ENCODE peak calls at places on chromosomes 7 and 10, in six cellular contexts. One of them, this sample, is unnamed.

GRCh38 chr10:70599791-70600190 is 2.8 kb downstream of the PRF1 start:
- DNase-seq in heart left ventricle: no peak
- DNase-seq in IMR-90: no peak
- DNase-seq in spleen: peak
- DNase-seq in A549: no peak
- DNase-seq in esophagus squamous epithelium: no peak
- DNase-seq in this sample: no peak

GRCh38 chr7:44076101-44076895 is 6.0 kb downstream of the POLM start:
- DNase-seq in heart left ventricle: no peak
- DNase-seq in spleen: peak
- DNase-seq in IMR-90: no peak
- DNase-seq in esophagus squamous epithelium: no peak
- DNase-seq in A549: no peak
- DNase-seq in this sample: no peak

GRCh38 chr10:43606323-43607198 is at the start of gene ZNF485:
- DNase-seq in A549: peak
- DNase-seq in spleen: peak
- DNase-seq in heart left ventricle: peak
- DNase-seq in IMR-90: peak
- DNase-seq in esophagus squamous epithelium: peak
- DNase-seq in this sample: peak

GRCh38 chr10:102759497-102760210 is 15.9 kb downstream of the WBP1L start:
- DNase-seq in spleen: no peak
- DNase-seq in IMR-90: no peak
- DNase-seq in esophagus squamous epithelium: no peak
- DNase-seq in heart left ventricle: no peak
- DNase-seq in A549: no peak
- DNase-seq in this sample: no peak

GRCh38 chr7:105024734-105025133 is 10.7 kb downstream of the KMT2E start:
- DNase-seq in spleen: no peak
- DNase-seq in heart left ventricle: no peak
- DNase-seq in esophagus squamous epithelium: no peak
- DNase-seq in A549: no peak
- DNase-seq in IMR-90: peak
- DNase-seq in this sample: no peak

GRCh38 chr7:84948632-84949031 is 238.2 kb downstream of the SEMA3D start:
- DNase-seq in esophagus squamous epithelium: no peak
- DNase-seq in IMR-90: no peak
- DNase-seq in heart left ventricle: no peak
- DNase-seq in A549: no peak
- DNase-seq in spleen: no peak
- DNase-seq in this sample: no peak

GRCh38 chr7:47351233-47352154 is 230.4 kb downstream of the TNS3 start:
- DNase-seq in heart left ventricle: no peak
- DNase-seq in spleen: peak
- DNase-seq in esophagus squamous epithelium: no peak
- DNase-seq in A549: no peak
- DNase-seq in IMR-90: no peak
- DNase-seq in this sample: no peak

GRCh38 chr7:116953372-116953726 is at the start of gene ST7:
- DNase-seq in esophagus squamous epithelium: no peak
- DNase-seq in A549: peak
- DNase-seq in spleen: peak
- DNase-seq in heart left ventricle: peak
- DNase-seq in IMR-90: peak
- DNase-seq in this sample: peak

GRCh38 chr10:71536332-71536731 is 139.6 kb downstream of the CDH23 start:
- DNase-seq in A549: no peak
- DNase-seq in spleen: no peak
- DNase-seq in heart left ventricle: no peak
- DNase-seq in IMR-90: no peak
- DNase-seq in esophagus squamous epithelium: no peak
- DNase-seq in this sample: no peak

GRCh38 chr10:80908596-80908995 is 370.9 kb downstream of the SH2D4B start:
- DNase-seq in esophagus squamous epithelium: no peak
- DNase-seq in spleen: no peak
- DNase-seq in IMR-90: no peak
- DNase-seq in A549: no peak
- DNase-seq in heart left ventricle: no peak
- DNase-seq in this sample: no peak

GRCh38 chr10:91787810-91788209 is 10.4 kb upstream of the TNKS2 start:
- DNase-seq in spleen: no peak
- DNase-seq in A549: no peak
- DNase-seq in esophagus squamous epithelium: no peak
- DNase-seq in heart left ventricle: no peak
- DNase-seq in IMR-90: no peak
- DNase-seq in this sample: no peak

GRCh38 chr10:114565066-114565465 is 93.0 kb downstream of the ABLIM1 start:
- DNase-seq in spleen: no peak
- DNase-seq in A549: no peak
- DNase-seq in IMR-90: peak
- DNase-seq in esophagus squamous epithelium: no peak
- DNase-seq in heart left ventricle: no peak
- DNase-seq in this sample: no peak

GRCh38 chr10:91829268-91829667 is 31.0 kb downstream of the TNKS2 start:
- DNase-seq in IMR-90: no peak
- DNase-seq in heart left ventricle: no peak
- DNase-seq in A549: no peak
- DNase-seq in spleen: no peak
- DNase-seq in esophagus squamous epithelium: no peak
- DNase-seq in this sample: no peak

GRCh38 chr10:45557275-45557905 is 115.2 kb downstream of the ZFAND4 start:
- DNase-seq in A549: no peak
- DNase-seq in IMR-90: no peak
- DNase-seq in spleen: no peak
- DNase-seq in esophagus squamous epithelium: no peak
- DNase-seq in heart left ventricle: no peak
- DNase-seq in this sample: peak

GRCh38 chr10:33093362-33093761 is 135.3 kb upstream of the ITGB1 start:
- DNase-seq in spleen: no peak
- DNase-seq in A549: no peak
- DNase-seq in esophagus squamous epithelium: no peak
- DNase-seq in heart left ventricle: no peak
- DNase-seq in IMR-90: no peak
- DNase-seq in this sample: no peak

GRCh38 chr7:66952343-66953043 is 31.5 kb downstream of the TMEM248 start:
- DNase-seq in A549: peak
- DNase-seq in heart left ventricle: no peak
- DNase-seq in spleen: peak
- DNase-seq in esophagus squamous epithelium: no peak
- DNase-seq in IMR-90: peak
- DNase-seq in this sample: no peak

GRCh38 chr10:125637496-125637895 is 45.5 kb downstream of the TEX36 start:
- DNase-seq in IMR-90: no peak
- DNase-seq in heart left ventricle: no peak
- DNase-seq in A549: no peak
- DNase-seq in spleen: no peak
- DNase-seq in esophagus squamous epithelium: no peak
- DNase-seq in this sample: no peak

GRCh38 chr10:48703776-48704555 is 19.3 kb downstream of the WDFY4 start:
- DNase-seq in heart left ventricle: no peak
- DNase-seq in IMR-90: no peak
- DNase-seq in spleen: no peak
- DNase-seq in esophagus squamous epithelium: no peak
- DNase-seq in A549: no peak
- DNase-seq in this sample: no peak

GRCh38 chr10:43892062-43892765 is 243.5 kb upstream of the ZNF32 start:
- DNase-seq in A549: no peak
- DNase-seq in spleen: no peak
- DNase-seq in heart left ventricle: no peak
- DNase-seq in esophagus squamous epithelium: no peak
- DNase-seq in IMR-90: peak
- DNase-seq in this sample: no peak

GRCh38 chr7:12257582-12257981 is 46.5 kb downstream of the TMEM106B start:
- DNase-seq in esophagus squamous epithelium: no peak
- DNase-seq in IMR-90: peak
- DNase-seq in spleen: no peak
- DNase-seq in heart left ventricle: no peak
- DNase-seq in A549: no peak
- DNase-seq in this sample: peak

GRCh38 chr7:150998341-150998740 is 7.5 kb downstream of the NOS3 start:
- DNase-seq in heart left ventricle: no peak
- DNase-seq in A549: no peak
- DNase-seq in esophagus squamous epithelium: no peak
- DNase-seq in IMR-90: no peak
- DNase-seq in spleen: no peak
- DNase-seq in this sample: no peak

GRCh38 chr7:27434729-27435400 is 192.3 kb downstream of the EVX1 start:
- DNase-seq in IMR-90: peak
- DNase-seq in heart left ventricle: no peak
- DNase-seq in A549: no peak
- DNase-seq in esophagus squamous epithelium: no peak
- DNase-seq in spleen: no peak
- DNase-seq in this sample: no peak

GRCh38 chr10:114243661-114244060 is 4.6 kb downstream of the VWA2 start:
- DNase-seq in esophagus squamous epithelium: no peak
- DNase-seq in A549: no peak
- DNase-seq in spleen: no peak
- DNase-seq in IMR-90: no peak
- DNase-seq in heart left ventricle: no peak
- DNase-seq in this sample: no peak

GRCh38 chr10:86757110-86757790 is 831 bp downstream of the BMPR1A start:
- DNase-seq in IMR-90: peak
- DNase-seq in spleen: peak
- DNase-seq in esophagus squamous epithelium: no peak
- DNase-seq in heart left ventricle: peak
- DNase-seq in A549: peak
- DNase-seq in this sample: no peak

GRCh38 chr10:73717564-73717963 is 19.7 kb upstream of the AGAP5 start:
- DNase-seq in esophagus squamous epithelium: no peak
- DNase-seq in A549: no peak
- DNase-seq in IMR-90: no peak
- DNase-seq in heart left ventricle: no peak
- DNase-seq in spleen: no peak
- DNase-seq in this sample: peak

GRCh38 chr7:45159296-45159695 is 1.7 kb downstream of the RAMP3 start:
- DNase-seq in A549: no peak
- DNase-seq in esophagus squamous epithelium: no peak
- DNase-seq in IMR-90: no peak
- DNase-seq in spleen: peak
- DNase-seq in heart left ventricle: no peak
- DNase-seq in this sample: no peak

DNA sequence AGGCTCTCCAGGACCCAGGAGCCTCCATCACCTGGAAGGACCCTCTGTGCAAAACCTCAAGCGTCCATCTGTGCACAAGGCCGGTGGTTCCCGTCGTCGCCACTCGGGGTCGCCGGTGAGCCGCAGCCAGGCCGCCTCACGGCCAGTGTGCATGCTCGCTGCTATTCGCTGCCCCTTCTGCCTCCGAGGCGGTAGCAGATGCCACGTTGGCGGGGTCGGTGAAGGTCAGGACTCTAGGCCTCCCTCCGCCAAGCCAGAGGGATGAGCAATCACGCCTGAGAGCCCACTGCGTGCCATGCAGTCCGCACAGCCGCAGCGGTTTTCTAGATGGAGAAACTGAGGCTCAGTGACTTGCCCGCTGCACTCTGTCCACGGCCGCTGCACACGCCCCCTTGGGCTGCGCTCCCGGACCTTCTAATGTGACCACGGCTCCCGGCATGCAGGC is 5.7 kb downstream of the UPK3B start:
- DNase-seq in A549: no peak
- DNase-seq in spleen: no peak
- DNase-seq in heart left ventricle: no peak
- DNase-seq in IMR-90: peak
- DNase-seq in esophagus squamous epithelium: no peak
- DNase-seq in this sample: peak
- TF ChIP-seq CTCF in A549: peak
- TF ChIP-seq CTCF in spleen: no peak
- TF ChIP-seq CTCF in heart left ventricle: no peak
- TF ChIP-seq CTCF in IMR-90: peak
- TF ChIP-seq CTCF in esophagus squamous epithelium: peak
- TF ChIP-seq CTCF in this sample: peak

DNA sequence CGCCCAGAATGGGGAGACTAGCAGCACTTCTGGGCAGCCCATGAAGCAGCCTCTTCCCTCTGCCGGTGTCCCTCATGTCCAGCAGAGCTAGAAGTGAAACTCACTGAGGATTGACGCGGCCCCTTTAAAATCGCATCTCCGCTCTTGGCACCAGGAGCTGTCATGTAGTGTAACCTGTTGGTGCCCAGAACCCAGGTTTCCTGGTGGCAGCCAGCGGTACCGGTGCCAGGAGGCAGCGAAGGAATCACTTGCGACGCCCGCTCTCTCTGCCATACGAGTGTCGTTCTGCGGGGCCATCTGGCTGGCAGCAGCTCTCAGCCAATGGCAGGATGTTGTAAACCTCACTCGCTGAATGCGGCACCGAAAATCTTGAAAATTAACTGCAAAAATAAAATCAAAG is 82.7 kb downstream of the CUX1 start:
- DNase-seq in spleen: peak
- DNase-seq in esophagus squamous epithelium: no peak
- DNase-seq in heart left ventricle: peak
- DNase-seq in A549: no peak
- DNase-seq in IMR-90: no peak
- DNase-seq in this sample: no peak
- TF ChIP-seq CTCF in spleen: no peak
- TF ChIP-seq CTCF in esophagus squamous epithelium: no peak
- TF ChIP-seq CTCF in heart left ventricle: no peak
- TF ChIP-seq CTCF in A549: no peak
- TF ChIP-seq CTCF in IMR-90: no peak
- TF ChIP-seq CTCF in this sample: no peak

DNA sequence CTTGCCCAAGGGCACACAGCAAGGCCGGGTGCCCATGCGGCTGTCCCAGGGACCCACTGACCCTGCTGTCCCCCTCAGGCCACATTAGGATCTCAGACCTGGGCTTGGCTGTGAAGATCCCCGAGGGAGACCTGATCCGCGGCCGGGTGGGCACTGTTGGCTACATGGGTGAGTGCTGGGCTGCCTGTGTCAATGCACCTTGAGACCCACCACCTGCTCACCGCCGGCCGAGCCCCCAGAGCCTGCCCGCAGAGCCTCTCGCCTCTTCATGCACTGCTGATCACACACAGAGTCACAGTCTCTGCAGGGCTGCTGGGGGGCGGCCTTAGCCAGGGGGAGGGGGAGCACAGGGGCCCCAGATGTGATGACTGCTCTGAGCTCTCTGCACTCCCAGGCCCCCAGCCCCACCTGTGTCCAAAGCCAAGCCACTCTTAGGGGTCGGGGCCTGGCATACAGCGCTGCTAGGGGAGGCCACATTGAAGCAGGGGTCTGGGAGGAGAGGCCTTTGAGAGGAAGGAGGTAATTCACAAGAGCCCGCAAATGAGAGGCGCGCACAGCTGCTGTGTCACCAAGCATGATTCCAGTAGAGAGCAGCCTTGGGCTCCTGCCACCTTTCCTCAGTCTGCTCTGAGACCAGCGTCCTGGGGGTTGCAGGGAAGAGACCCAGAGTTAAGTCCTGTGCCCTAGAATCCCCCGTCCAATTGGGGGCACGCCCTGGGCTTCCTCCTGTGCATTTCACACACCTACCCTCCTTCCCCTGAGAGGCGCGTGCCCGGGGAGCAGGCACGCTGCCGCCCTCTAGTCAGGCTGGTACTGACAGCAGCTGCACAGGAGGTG is 100.4 kb downstream of the RGS10 start:
- DNase-seq in spleen: no peak
- DNase-seq in esophagus squamous epithelium: no peak
- DNase-seq in IMR-90: no peak
- DNase-seq in heart left ventricle: no peak
- DNase-seq in A549: no peak
- DNase-seq in this sample: no peak
- TF ChIP-seq CTCF in spleen: no peak
- TF ChIP-seq CTCF in esophagus squamous epithelium: no peak
- TF ChIP-seq CTCF in IMR-90: no peak
- TF ChIP-seq CTCF in heart left ventricle: no peak
- TF ChIP-seq CTCF in A549: no peak
- TF ChIP-seq CTCF in this sample: no peak

GRCh38 chr10:122249991-122250750 is 20.9 kb upstream of the BTBD16 start:
- DNase-seq in A549: no peak
- DNase-seq in esophagus squamous epithelium: no peak
- DNase-seq in heart left ventricle: peak
- DNase-seq in spleen: peak
- DNase-seq in IMR-90: no peak
- DNase-seq in this sample: no peak
- TF ChIP-seq CTCF in A549: no peak
- TF ChIP-seq CTCF in esophagus squamous epithelium: no peak
- TF ChIP-seq CTCF in heart left ventricle: no peak
- TF ChIP-seq CTCF in spleen: no peak
- TF ChIP-seq CTCF in IMR-90: no peak
- TF ChIP-seq CTCF in this sample: no peak

This sample was measured in GM20000.